ENCODE peak calls at places on chromosomes 3 and 15, in ten cellular contexts. C is ovary; H is brain microvascular endothelial cell; P is effector CD4-positive, alpha-beta T cell; E is cardiac muscle cell; I is ELR; M is NCI-H2081 treated with DMSO at 0.1 percent for 48 hours; J is substantia nigra; D is NCI-H1092; R is EL. K is an unnamed sample.

GRCh38 chr3:48425281-48425812 is 4.5 kb downstream of the PLXNB1 start:
- DNase-seq in C (peak), H (no peak), P (no peak), E (peak), I (no peak), M (no peak), J (peak), D (no peak), R (no peak), K (no peak)

GRCh38 chr3:156665296-156665695 is 9.1 kb upstream of the TIPARP start:
- DNase-seq in C (no peak), H (peak), P (no peak), E (peak), I (peak), M (no peak), J (no peak), D (no peak), R (peak), K (peak)

GRCh38 chr3:197795200-197795599 is 4.1 kb downstream of the LRCH3 start:
- DNase-seq in C (no peak), H (peak), P (no peak), E (peak), I (peak), M (no peak), J (no peak), D (no peak), R (peak), K (peak)

GRCh38 chr3:132488136-132488535 is 70.8 kb downstream of the DNAJC13 start:
- DNase-seq in C (no peak), H (no peak), P (no peak), E (no peak), I (no peak), M (no peak), J (no peak), D (no peak), R (no peak), K (no peak)

GRCh38 chr3:177420643-177421042 is 223.4 kb upstream of the TBL1XR1 start:
- DNase-seq in C (no peak), H (peak), P (no peak), E (no peak), I (peak), M (no peak), J (no peak), D (no peak), R (peak), K (peak)

GRCh38 chr3:148604270-148605085 is 93.2 kb upstream of the AGTR1 start:
- DNase-seq in C (no peak), H (peak), P (no peak), E (peak), I (peak), M (no peak), J (no peak), D (no peak), R (peak), K (peak)

GRCh38 chr3:190375671-190376070 is 12.3 kb upstream of the CLDN16 start:
- DNase-seq in C (no peak), H (no peak), P (no peak), E (no peak), I (no peak), M (no peak), J (no peak), D (no peak), R (no peak), K (no peak)

GRCh38 chr3:56917740-56918568 is 116.2 kb upstream of the ARHGEF3 start:
- DNase-seq in C (no peak), H (no peak), P (no peak), E (no peak), I (no peak), M (no peak), J (no peak), D (peak), R (no peak), K (no peak)

GRCh38 chr15:69303337-69304175 is 4.8 kb downstream of the PAQR5 start:
- DNase-seq in C (no peak), H (no peak), P (no peak), E (peak), I (peak), M (no peak), J (no peak), D (no peak), R (peak), K (peak)

GRCh38 chr3:117411991-117412390 is 702.4 kb downstream of the TUSC7 start:
- DNase-seq in C (no peak), H (no peak), P (no peak), E (no peak), I (no peak), M (no peak), J (no peak), D (no peak), R (no peak), K (no peak)

GRCh38 chr3:132573657-132574260 is 23.3 kb upstream of the ACKR4 start:
- DNase-seq in C (no peak), H (no peak), P (no peak), E (peak), I (no peak), M (no peak), J (no peak), D (no peak), R (no peak), K (no peak)

GRCh38 chr3:194046995-194047681 is 88.8 kb upstream of the HES1 start:
- DNase-seq in C (no peak), H (no peak), P (no peak), E (no peak), I (no peak), M (peak), J (peak), D (peak), R (no peak), K (no peak)

GRCh38 chr15:65916664-65917406 is 47.5 kb downstream of the RAB11A start:
- DNase-seq in C (peak), H (peak), P (no peak), E (peak), I (peak), M (no peak), J (peak), D (peak), R (peak), K (peak)

GRCh38 chr3:123336001-123336400 is 112.9 kb downstream of the ADCY5 start:
- DNase-seq in C (no peak), H (no peak), P (no peak), E (no peak), I (no peak), M (no peak), J (no peak), D (no peak), R (no peak), K (no peak)

GRCh38 chr3:115720988-115721387 is 97.7 kb downstream of the GAP43 start:
- DNase-seq in C (no peak), H (no peak), P (no peak), E (no peak), I (no peak), M (no peak), J (no peak), D (no peak), R (no peak), K (no peak)

GRCh38 chr3:9032236-9032777 is 69.0 kb upstream of the RAD18 start:
- DNase-seq in C (no peak), H (no peak), P (no peak), E (no peak), I (no peak), M (no peak), J (no peak), D (no peak), R (no peak), K (no peak)

GRCh38 chr3:194091141-194091540 is 44.8 kb upstream of the HES1 start:
- DNase-seq in C (no peak), H (peak), P (no peak), E (no peak), I (peak), M (no peak), J (no peak), D (no peak), R (peak), K (peak)

GRCh38 chr3:4588410-4588809 is 95.3 kb downstream of the ITPR1 start:
- DNase-seq in C (no peak), H (peak), P (no peak), E (peak), I (peak), M (no peak), J (no peak), D (no peak), R (peak), K (peak)

GRCh38 chr15:101210466-101210865 is 41.4 kb downstream of the CHSY1 start:
- DNase-seq in C (no peak), H (no peak), P (no peak), E (no peak), I (no peak), M (no peak), J (no peak), D (no peak), R (no peak), K (no peak)

K was measured in HCEC 1CT.